ENCODE peak calls at places on chromosomes 13 and 19, in five cellular contexts. One of them, this sample, is unnamed.
A peak's percentile ranks its signal among the peaks of the same experiment; 100 is the strongest.

GRCh38 chr13:59734393-59734792 is 429.3 kb downstream of the DIAPH3 start:
- DNase-seq in esophagus muscularis mucosa: no peak
- DNase-seq in upper lobe of left lung: no peak
- DNase-seq in transverse colon: no peak
- DNase-seq in stomach: no peak
- DNase-seq in this sample: no peak

GRCh38 chr19:49398001-49398615 is 10.1 kb downstream of the KASH5 start:
- DNase-seq in esophagus muscularis mucosa: no peak
- DNase-seq in upper lobe of left lung: no peak
- DNase-seq in transverse colon: no peak
- DNase-seq in stomach: no peak
- DNase-seq in this sample: no peak

GRCh38 chr19:40802300-40803169 is 3.5 kb downstream of the EGLN2 start:
- DNase-seq in esophagus muscularis mucosa: no peak
- DNase-seq in upper lobe of left lung: peak; percentile 75
- DNase-seq in transverse colon: peak; percentile 77
- DNase-seq in stomach: peak; percentile 71
- DNase-seq in this sample: no peak

GRCh38 chr13:42047561-42048322 is 706 bp upstream of the DGKH start:
- DNase-seq in esophagus muscularis mucosa: no peak
- DNase-seq in upper lobe of left lung: peak; percentile 80
- DNase-seq in transverse colon: peak; percentile 76
- DNase-seq in stomach: peak; percentile 57
- DNase-seq in this sample: no peak

GRCh38 chr19:932647-933552 is 7.1 kb downstream of the ARID3A start:
- DNase-seq in esophagus muscularis mucosa: no peak
- DNase-seq in upper lobe of left lung: peak; percentile 88
- DNase-seq in transverse colon: peak; percentile 75
- DNase-seq in stomach: peak; percentile 71
- DNase-seq in this sample: no peak

GRCh38 chr19:46990998-46991676 is 28.5 kb upstream of the NPAS1 start:
- DNase-seq in esophagus muscularis mucosa: peak; percentile 94
- DNase-seq in upper lobe of left lung: no peak
- DNase-seq in transverse colon: peak; percentile 86
- DNase-seq in stomach: peak; percentile 80
- DNase-seq in this sample: peak; percentile 92

GRCh38 chr13:102879793-102880499 is 34.1 kb downstream of the ERCC5 start:
- DNase-seq in esophagus muscularis mucosa: no peak
- DNase-seq in upper lobe of left lung: no peak
- DNase-seq in transverse colon: no peak
- DNase-seq in stomach: no peak
- DNase-seq in this sample: no peak

GRCh38 chr19:56934438-56935090 is 94.0 kb upstream of the PEG3 start:
- DNase-seq in esophagus muscularis mucosa: no peak
- DNase-seq in upper lobe of left lung: no peak
- DNase-seq in transverse colon: no peak
- DNase-seq in stomach: no peak
- DNase-seq in this sample: no peak

GRCh38 chr19:7928741-7929701 is 3.1 kb upstream of the CTXN1 start:
- DNase-seq in esophagus muscularis mucosa: no peak
- DNase-seq in upper lobe of left lung: peak; percentile 85
- DNase-seq in transverse colon: no peak
- DNase-seq in stomach: no peak
- DNase-seq in this sample: peak; percentile 79

GRCh38 chr19:10898633-10899032 is 27.3 kb downstream of the CARM1 start:
- DNase-seq in esophagus muscularis mucosa: no peak
- DNase-seq in upper lobe of left lung: no peak
- DNase-seq in transverse colon: no peak
- DNase-seq in stomach: no peak
- DNase-seq in this sample: no peak

GRCh38 chr19:16849168-16849567 is 20.0 kb downstream of the SIN3B start:
- DNase-seq in esophagus muscularis mucosa: no peak
- DNase-seq in upper lobe of left lung: no peak
- DNase-seq in transverse colon: peak; percentile 23
- DNase-seq in stomach: no peak
- DNase-seq in this sample: no peak

GRCh38 chr13:77139311-77139710 is 112.4 kb upstream of the FBXL3 start:
- DNase-seq in esophagus muscularis mucosa: no peak
- DNase-seq in upper lobe of left lung: no peak
- DNase-seq in transverse colon: no peak
- DNase-seq in stomach: no peak
- DNase-seq in this sample: no peak

GRCh38 chr13:44810067-44810840 is 179.0 kb downstream of the NUFIP1 start:
- DNase-seq in esophagus muscularis mucosa: no peak
- DNase-seq in upper lobe of left lung: no peak
- DNase-seq in transverse colon: peak; percentile 46
- DNase-seq in stomach: peak; percentile 31
- DNase-seq in this sample: no peak

GRCh38 chr19:48683349-48683748 is 10.5 kb upstream of the NTN5 start:
- DNase-seq in esophagus muscularis mucosa: no peak
- DNase-seq in upper lobe of left lung: peak; percentile 32
- DNase-seq in transverse colon: no peak
- DNase-seq in stomach: no peak
- DNase-seq in this sample: no peak

GRCh38 chr13:109647046-109647445 is 139.3 kb downstream of the IRS2 start:
- DNase-seq in esophagus muscularis mucosa: no peak
- DNase-seq in upper lobe of left lung: no peak
- DNase-seq in transverse colon: no peak
- DNase-seq in stomach: no peak
- DNase-seq in this sample: no peak
- TF ChIP-seq POLR2AphosphoS5 in esophagus muscularis mucosa: no peak
- TF ChIP-seq POLR2AphosphoS5 in upper lobe of left lung: no peak
- TF ChIP-seq POLR2AphosphoS5 in transverse colon: no peak
- TF ChIP-seq POLR2AphosphoS5 in stomach: no peak
- TF ChIP-seq POLR2AphosphoS5 in this sample: no peak

GRCh38 chr13:113378825-113379224 is 14.9 kb upstream of the GRTP1 start:
- DNase-seq in esophagus muscularis mucosa: no peak
- DNase-seq in upper lobe of left lung: no peak
- DNase-seq in transverse colon: no peak
- DNase-seq in stomach: no peak
- DNase-seq in this sample: peak; percentile 76

GRCh38 chr13:113373811-113374485 is 10.0 kb upstream of the GRTP1 start:
- DNase-seq in esophagus muscularis mucosa: peak; percentile 82
- DNase-seq in upper lobe of left lung: peak; percentile 49
- DNase-seq in transverse colon: no peak
- DNase-seq in stomach: no peak
- DNase-seq in this sample: peak; percentile 73

GRCh38 chr13:113369881-113370280 is 6.0 kb upstream of the GRTP1 start:
- DNase-seq in esophagus muscularis mucosa: no peak
- DNase-seq in upper lobe of left lung: no peak
- DNase-seq in transverse colon: no peak
- DNase-seq in stomach: peak; percentile 3
- DNase-seq in this sample: no peak

GRCh38 chr13:113371061-113371460 is 7.1 kb upstream of the GRTP1 start:
- DNase-seq in esophagus muscularis mucosa: no peak
- DNase-seq in upper lobe of left lung: peak; percentile 57
- DNase-seq in transverse colon: no peak
- DNase-seq in stomach: peak; percentile 4
- DNase-seq in this sample: peak; percentile 61

DNA sequence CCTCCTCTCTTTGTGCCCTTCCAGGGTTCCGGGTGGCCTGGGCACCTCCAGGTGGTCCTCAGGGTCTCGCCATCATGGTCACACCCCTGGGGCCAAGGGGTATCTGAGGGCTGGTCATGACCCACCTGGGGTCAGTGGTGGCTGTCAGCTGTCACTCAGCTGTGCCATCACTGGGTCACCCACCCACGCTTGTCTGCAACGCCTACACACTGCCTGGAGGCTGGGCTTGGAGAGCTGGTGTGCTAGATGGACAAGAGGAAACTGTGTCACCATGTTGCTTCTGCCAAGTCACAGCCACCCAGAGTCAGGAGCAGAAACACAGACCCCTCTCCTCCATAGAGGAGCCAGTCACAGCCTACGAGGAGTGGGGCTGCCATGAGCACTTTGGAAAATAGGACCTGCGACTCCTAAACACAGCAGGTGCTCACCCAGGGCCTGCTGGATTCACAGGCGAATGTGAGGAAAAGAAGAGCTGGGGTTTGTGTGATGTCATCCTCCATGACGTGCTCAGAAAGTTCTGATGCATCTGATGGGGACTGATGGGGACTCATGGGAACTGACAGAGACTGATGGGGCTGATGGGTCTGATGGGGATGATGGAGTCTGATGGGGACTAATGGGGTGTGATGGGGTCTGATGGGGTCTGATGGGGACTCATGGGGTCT is 10.7 kb upstream of the GRTP1 start:
- DNase-seq in esophagus muscularis mucosa: no peak
- DNase-seq in upper lobe of left lung: peak; percentile 26
- DNase-seq in transverse colon: no peak
- DNase-seq in stomach: no peak
- DNase-seq in this sample: peak; percentile 70
- TF ChIP-seq EP300 in esophagus muscularis mucosa: no peak
- TF ChIP-seq EP300 in upper lobe of left lung: no peak
- TF ChIP-seq EP300 in transverse colon: no peak
- TF ChIP-seq EP300 in stomach: no peak
- TF ChIP-seq EP300 in this sample: no peak

GRCh38 chr19:14496029-14496848 is at the start of gene GIPC1:
- DNase-seq in esophagus muscularis mucosa: peak; percentile 99
- DNase-seq in upper lobe of left lung: peak; percentile 99
- DNase-seq in transverse colon: peak; percentile 97
- DNase-seq in stomach: peak; percentile 96
- DNase-seq in this sample: peak; percentile 97
- TF ChIP-seq POLR2A in esophagus muscularis mucosa: no peak
- TF ChIP-seq POLR2A in upper lobe of left lung: no peak
- TF ChIP-seq POLR2A in transverse colon: peak; percentile 43
- TF ChIP-seq POLR2A in stomach: no peak
- TF ChIP-seq POLR2A in this sample: no peak

GRCh38 chr19:39501340-39501739 is 2.6 kb downstream of the DLL3 start:
- DNase-seq in esophagus muscularis mucosa: no peak
- DNase-seq in upper lobe of left lung: no peak
- DNase-seq in transverse colon: no peak
- DNase-seq in stomach: no peak
- DNase-seq in this sample: no peak
- TF ChIP-seq POLR2AphosphoS5 in esophagus muscularis mucosa: no peak
- TF ChIP-seq POLR2AphosphoS5 in upper lobe of left lung: no peak
- TF ChIP-seq POLR2AphosphoS5 in transverse colon: no peak
- TF ChIP-seq POLR2AphosphoS5 in stomach: no peak
- TF ChIP-seq POLR2AphosphoS5 in this sample: no peak